ENCODE peak calls at places on chromosomes 16 and 17, in four cellular contexts. M is pancreas, J is cardiac muscle cell, E is left ventricle myocardium inferior. U is an unnamed sample.
A peak's percentile ranks its signal among the peaks of the same experiment; 100 is the strongest.

GRCh38 chr17:44216674-44217073 is 2.8 kb downstream of the UBTF start:
- DNase-seq in M (no peak), J (no peak), E (no peak), U (no peak)

GRCh38 chr16:30995927-30996323 is 10.9 kb downstream of the HSD3B7 start:
- DNase-seq in M (no peak), J (no peak), E (no peak), U (no peak)

GRCh38 chr16:18804540-18804939 is 3.2 kb upstream of the ARL6IP1 start:
- DNase-seq in M (no peak), J (no peak), E (no peak), U (no peak)

GRCh38 chr17:6507535-6507934 is 48.8 kb downstream of the PITPNM3 start:
- DNase-seq in M (no peak), J (no peak), E (no peak), U (no peak)

GRCh38 chr17:17577373-17577772 is 14.1 kb downstream of the PEMT start:
- DNase-seq in M (no peak), J (no peak), E (no peak), U (no peak)

GRCh38 chr17:444879-445454 is 92.4 kb upstream of the RPH3AL start:
- DNase-seq in M (no peak), J (no peak), E (no peak), U (no peak)

GRCh38 chr17:73589096-73589980 is 54.9 kb downstream of the SDK2 start:
- DNase-seq in M (no peak), J (no peak), E (no peak), U (no peak)

GRCh38 chr16:73028721-73029361 is 19.1 kb downstream of the ZFHX3 start:
- DNase-seq in M (no peak), J (no peak), E (no peak), U (no peak)

GRCh38 chr16:29790949-29791844 is 646 bp downstream of the KIF22 start:
- DNase-seq in M (no peak), J (no peak), E (no peak), U (no peak)

GRCh38 chr17:292531-293382 is 59.9 kb downstream of the RPH3AL start:
- DNase-seq in M (peak; percentile 9), J (no peak), E (no peak), U (no peak)

GRCh38 chr17:3718251-3718650 is 5.5 kb upstream of the HASPIN start:
- DNase-seq in M (no peak), J (no peak), E (no peak), U (no peak)

GRCh38 chr16:89014611-89015230 is 37.7 kb upstream of the CBFA2T3 start:
- DNase-seq in M (no peak), J (no peak), E (peak; percentile 7), U (no peak)

GRCh38 chr16:82935781-82936180 is 309.0 kb downstream of the CDH13 start:
- DNase-seq in M (no peak), J (no peak), E (no peak), U (no peak)

GRCh38 chr17:82216301-82217119 is 3.9 kb upstream of the CCDC57 start:
- DNase-seq in M (peak; percentile 91), J (no peak), E (peak; percentile 66), U (peak; percentile 71)

GRCh38 chr17:17104494-17104893 is 62.2 kb downstream of the MPRIP start:
- DNase-seq in M (no peak), J (no peak), E (peak; percentile 13), U (peak; percentile 69)

GRCh38 chr17:6241381-6241780 is 171.2 kb downstream of the WSCD1 start:
- DNase-seq in M (no peak), J (no peak), E (no peak), U (no peak)

GRCh38 chr17:1147664-1148063 is 32.1 kb downstream of the ABR start:
- DNase-seq in M (no peak), J (peak; percentile 82), E (no peak), U (no peak)

GRCh38 chr16:82091225-82091624 is 56.2 kb downstream of the HSD17B2 start:
- DNase-seq in M (no peak), J (no peak), E (no peak), U (no peak)

GRCh38 chr16:84371553-84371865 is 3.2 kb downstream of the ATP2C2 start:
- DNase-seq in M (no peak), J (no peak), E (no peak), U (no peak)

GRCh38 chr17:65660947-65661346 is 99.5 kb upstream of the AXIN2 start:
- DNase-seq in M (no peak), J (no peak), E (no peak), U (no peak)

GRCh38 chr17:44023545-44024270 is 8.9 kb upstream of the TMEM101 start:
- DNase-seq in M (no peak), J (no peak), E (no peak), U (no peak)

GRCh38 chr16:56970934-56971767 is 9.4 kb downstream of the CETP start:
- DNase-seq in M (no peak), J (no peak), E (no peak), U (no peak)

GRCh38 chr17:44108440-44109311 is 14.8 kb downstream of the HDAC5 start:
- DNase-seq in M (no peak), J (no peak), E (peak; percentile 85), U (no peak)

GRCh38 chr16:85987750-85988078 is 88.8 kb downstream of the IRF8 start:
- DNase-seq in M (no peak), J (no peak), E (no peak), U (no peak)

GRCh38 chr16:23215435-23215834 is 32.9 kb downstream of the SCNN1G start:
- DNase-seq in M (no peak), J (no peak), E (no peak), U (no peak)

GRCh38 chr16:23209606-23210005 is 27.1 kb downstream of the SCNN1G start:
- DNase-seq in M (no peak), J (no peak), E (no peak), U (no peak)

GRCh38 chr16:23213831-23214230 is 31.3 kb downstream of the SCNN1G start:
- DNase-seq in M (no peak), J (no peak), E (no peak), U (no peak)

GRCh38 chr16:23216658-23217246 is 34.2 kb downstream of the SCNN1G start:
- DNase-seq in M (no peak), J (no peak), E (no peak), U (no peak)

DNA sequence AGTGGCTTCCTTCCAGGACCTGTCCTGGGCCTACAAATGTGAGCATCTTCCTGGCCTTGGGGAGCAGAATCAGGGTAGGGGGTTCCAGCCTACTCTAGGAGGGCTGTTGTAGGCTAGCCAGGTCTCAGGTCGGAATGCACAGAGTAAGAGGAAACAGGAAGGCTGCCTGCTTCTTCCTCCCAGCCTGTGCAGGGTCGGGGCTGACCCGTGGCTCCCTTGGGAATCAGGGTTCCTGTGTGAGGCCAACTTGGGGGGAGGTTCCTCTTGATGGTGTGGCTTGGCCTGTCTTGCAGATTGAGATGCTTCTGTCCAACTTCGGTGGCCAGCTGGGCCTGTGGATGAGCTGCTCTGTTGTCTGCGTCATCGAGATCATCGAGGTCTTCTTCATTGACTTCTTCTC is 32.3 kb downstream of the SCNN1G start:
- DNase-seq in M (no peak), J (no peak), E (no peak), U (no peak)
- H3K27ac ChIP-seq in M (no peak overlapping the region), J (no peak overlapping the region), E (no peak overlapping the region), U (no peak overlapping the region)

DNA sequence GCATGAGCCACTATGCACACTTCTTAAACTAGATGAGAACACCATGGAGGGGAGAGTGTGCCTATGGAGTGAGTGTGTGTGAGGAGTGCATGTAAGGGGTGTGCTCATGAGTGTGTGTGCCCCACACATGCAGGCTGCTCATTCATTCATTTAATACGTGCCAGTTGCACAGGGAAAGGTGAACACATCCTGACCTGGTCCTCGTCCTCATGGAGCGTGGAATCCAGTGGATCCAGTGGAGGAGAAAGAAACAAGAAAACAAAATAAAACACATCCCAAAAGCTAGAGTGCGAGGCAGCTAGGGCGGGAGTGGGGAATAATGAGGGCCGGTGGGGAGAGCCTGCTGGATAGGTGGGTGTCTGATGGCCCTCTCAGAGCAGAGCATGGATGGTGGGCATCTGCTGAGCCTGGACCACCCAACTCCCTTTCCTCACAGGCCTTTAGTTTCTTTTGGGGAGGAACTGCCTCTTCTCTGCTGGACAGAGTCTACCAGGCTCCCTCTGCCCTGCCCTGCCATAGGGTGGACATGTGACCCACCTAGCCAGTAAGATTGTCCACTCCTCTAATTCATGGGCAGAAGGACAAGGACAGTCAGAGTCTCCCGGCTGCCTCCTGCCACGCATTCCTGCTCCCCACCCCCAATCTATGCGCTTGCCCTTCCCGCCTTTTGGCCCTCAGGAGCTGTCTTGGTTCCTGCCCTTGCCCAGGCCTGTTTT is 204.3 kb downstream of the RAB11FIP4 start:
- DNase-seq in M (no peak), J (no peak), E (no peak), U (no peak)
- H3K27ac ChIP-seq in M (peak overlapping the region; percentile 73), J (peak overlapping the region; percentile 66), E (peak overlapping the region; percentile 91), U (peak overlapping the region; percentile 40)

DNA sequence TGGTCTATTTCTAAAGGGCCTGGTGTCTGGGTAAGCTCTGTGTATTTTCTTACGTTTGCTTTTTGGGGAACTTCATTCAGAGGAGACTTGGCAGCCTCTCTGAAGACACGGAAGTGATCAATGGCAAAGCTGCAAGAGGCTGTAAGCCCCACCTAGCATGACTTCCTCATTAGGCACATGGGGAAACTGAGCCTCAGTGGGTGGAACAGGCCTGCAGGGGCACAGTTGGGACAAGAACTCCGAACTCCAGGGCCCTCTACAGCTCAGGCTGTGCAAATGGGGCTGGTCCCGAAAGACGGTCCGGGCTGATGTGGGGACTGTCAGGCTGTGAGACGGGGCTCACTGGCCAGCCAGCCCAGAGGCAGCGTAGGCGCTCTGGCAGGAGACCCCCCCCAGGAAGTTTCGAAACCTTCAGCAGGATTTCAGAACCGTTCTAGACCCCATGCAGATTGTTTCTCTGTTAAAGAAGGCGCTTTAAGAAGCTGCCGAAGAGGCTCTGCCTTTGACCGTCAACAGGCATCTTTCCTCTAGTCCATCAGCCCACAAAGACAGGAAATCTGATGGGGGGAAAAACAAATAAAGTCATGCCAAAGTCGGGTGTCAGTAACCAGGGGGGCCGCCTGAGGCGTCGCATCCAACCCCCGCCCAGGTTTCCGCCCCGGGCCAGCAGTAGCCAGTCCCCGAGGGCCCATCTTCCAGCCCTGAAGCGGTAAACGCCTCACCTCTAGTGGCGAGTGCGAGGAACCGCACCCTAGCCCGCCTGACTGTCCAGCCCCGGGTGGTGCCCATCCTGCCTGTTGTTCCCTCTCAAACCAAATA is 79.8 kb upstream of the TBC1D3K start:
- DNase-seq in M (peak; percentile 35), J (peak; percentile 53), E (peak; percentile 51), U (no peak)
- H3K27ac ChIP-seq in M (no peak overlapping the region), J (no peak overlapping the region), E (no peak overlapping the region), U (no peak overlapping the region)

GRCh38 chr16:4110065-4110464 is 6.2 kb downstream of the ADCY9 start:
- DNase-seq in M (no peak), J (no peak), E (no peak), U (no peak)

GRCh38 chr16:4109250-4109736 is 6.9 kb downstream of the ADCY9 start:
- DNase-seq in M (no peak), J (no peak), E (no peak), U (no peak)

GRCh38 chr16:4113358-4114256 is 2.6 kb downstream of the ADCY9 start:
- DNase-seq in M (no peak), J (peak; percentile 30), E (peak; percentile 20), U (no peak)

GRCh38 chr16:4111748-4112696 is 4.2 kb downstream of the ADCY9 start:
- DNase-seq in M (no peak), J (no peak), E (no peak), U (no peak)

GRCh38 chr16:4110680-4111079 is 5.6 kb downstream of the ADCY9 start:
- DNase-seq in M (no peak), J (no peak), E (no peak), U (no peak)
- H3K27ac ChIP-seq in M (no peak overlapping the region), J (no peak overlapping the region), E (peak overlapping the region; percentile 82), U (no peak overlapping the region)